ENCODE peak calls at places on chromosomes 6 and 20, in eight cellular contexts. One of them, this sample, is unnamed. For H3K4me1, the result is how much of the 10 kb centered on the place peaks cover.

GRCh38 chr20:3707508-3707899 is 4.9 kb downstream of the SIGLEC1 start:
- DNase-seq in lower lobe of right lung: no peak
- DNase-seq in left ventricle myocardium inferior: no peak
- DNase-seq in colonic mucosa: no peak
- DNase-seq in Panc1: no peak
- DNase-seq in CD8-positive, alpha-beta T cell: no peak
- DNase-seq in endodermal cell: no peak
- DNase-seq in effector memory CD4-positive, alpha-beta T cell: no peak
- DNase-seq in this sample: peak

GRCh38 chr6:170266061-170266825 is 24.6 kb downstream of the DLL1 start:
- DNase-seq in lower lobe of right lung: peak
- DNase-seq in left ventricle myocardium inferior: no peak
- DNase-seq in colonic mucosa: peak
- DNase-seq in Panc1: no peak
- DNase-seq in CD8-positive, alpha-beta T cell: no peak
- DNase-seq in endodermal cell: no peak
- DNase-seq in effector memory CD4-positive, alpha-beta T cell: no peak
- DNase-seq in this sample: peak

GRCh38 chr6:125114248-125114858 is 39.2 kb upstream of the TPD52L1 start:
- DNase-seq in lower lobe of right lung: no peak
- DNase-seq in left ventricle myocardium inferior: no peak
- DNase-seq in colonic mucosa: peak
- DNase-seq in Panc1: no peak
- DNase-seq in CD8-positive, alpha-beta T cell: no peak
- DNase-seq in endodermal cell: no peak
- DNase-seq in effector memory CD4-positive, alpha-beta T cell: no peak
- DNase-seq in this sample: no peak

GRCh38 chr20:4320284-4320683 is 304.9 kb upstream of the RNF24 start:
- DNase-seq in lower lobe of right lung: peak
- DNase-seq in left ventricle myocardium inferior: no peak
- DNase-seq in colonic mucosa: no peak
- DNase-seq in Panc1: no peak
- DNase-seq in CD8-positive, alpha-beta T cell: no peak
- DNase-seq in endodermal cell: no peak
- DNase-seq in effector memory CD4-positive, alpha-beta T cell: no peak
- DNase-seq in this sample: no peak

GRCh38 chr20:62320581-62321354 is 18.0 kb downstream of the ADRM1 start:
- DNase-seq in lower lobe of right lung: no peak
- DNase-seq in left ventricle myocardium inferior: no peak
- DNase-seq in colonic mucosa: peak
- DNase-seq in Panc1: no peak
- DNase-seq in CD8-positive, alpha-beta T cell: no peak
- DNase-seq in endodermal cell: peak
- DNase-seq in effector memory CD4-positive, alpha-beta T cell: no peak
- DNase-seq in this sample: no peak

GRCh38 chr6:133286765-133287164 is 45.6 kb downstream of the EYA4 start:
- DNase-seq in lower lobe of right lung: no peak
- DNase-seq in left ventricle myocardium inferior: no peak
- DNase-seq in colonic mucosa: no peak
- DNase-seq in Panc1: no peak
- DNase-seq in CD8-positive, alpha-beta T cell: no peak
- DNase-seq in endodermal cell: no peak
- DNase-seq in effector memory CD4-positive, alpha-beta T cell: no peak
- DNase-seq in this sample: no peak

GRCh38 chr6:14130431-14131075 is 13.0 kb downstream of the CD83 start:
- DNase-seq in lower lobe of right lung: no peak
- DNase-seq in left ventricle myocardium inferior: no peak
- DNase-seq in colonic mucosa: no peak
- DNase-seq in Panc1: no peak
- DNase-seq in CD8-positive, alpha-beta T cell: no peak
- DNase-seq in endodermal cell: no peak
- DNase-seq in effector memory CD4-positive, alpha-beta T cell: no peak
- DNase-seq in this sample: no peak

GRCh38 chr6:88455317-88455716 is 289.2 kb upstream of the CNR1 start:
- DNase-seq in lower lobe of right lung: no peak
- DNase-seq in left ventricle myocardium inferior: peak
- DNase-seq in colonic mucosa: no peak
- DNase-seq in Panc1: no peak
- DNase-seq in CD8-positive, alpha-beta T cell: no peak
- DNase-seq in endodermal cell: no peak
- DNase-seq in effector memory CD4-positive, alpha-beta T cell: no peak
- DNase-seq in this sample: no peak

GRCh38 chr6:113742342-113742741 is 114.8 kb upstream of the MARCKS start:
- DNase-seq in lower lobe of right lung: no peak
- DNase-seq in left ventricle myocardium inferior: no peak
- DNase-seq in colonic mucosa: no peak
- DNase-seq in Panc1: no peak
- DNase-seq in CD8-positive, alpha-beta T cell: no peak
- DNase-seq in endodermal cell: no peak
- DNase-seq in effector memory CD4-positive, alpha-beta T cell: no peak
- DNase-seq in this sample: no peak

GRCh38 chr6:9399916-9400315 is 964.6 kb upstream of the SLC35B3 start:
- DNase-seq in lower lobe of right lung: no peak
- DNase-seq in left ventricle myocardium inferior: no peak
- DNase-seq in colonic mucosa: no peak
- DNase-seq in Panc1: peak
- DNase-seq in CD8-positive, alpha-beta T cell: no peak
- DNase-seq in endodermal cell: no peak
- DNase-seq in effector memory CD4-positive, alpha-beta T cell: no peak
- DNase-seq in this sample: no peak

GRCh38 chr6:42751055-42751454 is 5.2 kb upstream of the TBCC start:
- DNase-seq in lower lobe of right lung: no peak
- DNase-seq in left ventricle myocardium inferior: no peak
- DNase-seq in colonic mucosa: no peak
- DNase-seq in Panc1: no peak
- DNase-seq in CD8-positive, alpha-beta T cell: no peak
- DNase-seq in endodermal cell: no peak
- DNase-seq in effector memory CD4-positive, alpha-beta T cell: no peak
- DNase-seq in this sample: no peak

GRCh38 chr6:127582777-127583462 is 5.9 kb downstream of the C6orf58 start:
- DNase-seq in lower lobe of right lung: no peak
- DNase-seq in left ventricle myocardium inferior: no peak
- DNase-seq in colonic mucosa: no peak
- DNase-seq in Panc1: peak
- DNase-seq in CD8-positive, alpha-beta T cell: no peak
- DNase-seq in endodermal cell: no peak
- DNase-seq in effector memory CD4-positive, alpha-beta T cell: no peak
- DNase-seq in this sample: no peak

GRCh38 chr6:57177545-57178225 is 5.6 kb downstream of the BAG2 start:
- DNase-seq in lower lobe of right lung: no peak
- DNase-seq in left ventricle myocardium inferior: peak
- DNase-seq in colonic mucosa: peak
- DNase-seq in Panc1: no peak
- DNase-seq in CD8-positive, alpha-beta T cell: no peak
- DNase-seq in endodermal cell: no peak
- DNase-seq in effector memory CD4-positive, alpha-beta T cell: no peak
- DNase-seq in this sample: no peak

GRCh38 chr6:147782302-147782701 is 273.8 kb downstream of the SAMD5 start:
- DNase-seq in lower lobe of right lung: no peak
- DNase-seq in left ventricle myocardium inferior: no peak
- DNase-seq in colonic mucosa: no peak
- DNase-seq in Panc1: no peak
- DNase-seq in CD8-positive, alpha-beta T cell: no peak
- DNase-seq in endodermal cell: peak
- DNase-seq in effector memory CD4-positive, alpha-beta T cell: no peak
- DNase-seq in this sample: no peak

GRCh38 chr6:96302991-96303390 is 218.6 kb upstream of the UFL1 start:
- DNase-seq in lower lobe of right lung: no peak
- DNase-seq in left ventricle myocardium inferior: no peak
- DNase-seq in colonic mucosa: no peak
- DNase-seq in Panc1: no peak
- DNase-seq in CD8-positive, alpha-beta T cell: no peak
- DNase-seq in endodermal cell: no peak
- DNase-seq in effector memory CD4-positive, alpha-beta T cell: no peak
- DNase-seq in this sample: no peak

GRCh38 chr6:69366831-69367230 is 430.0 kb downstream of the LMBRD1 start:
- DNase-seq in lower lobe of right lung: no peak
- DNase-seq in left ventricle myocardium inferior: no peak
- DNase-seq in colonic mucosa: no peak
- DNase-seq in Panc1: no peak
- DNase-seq in CD8-positive, alpha-beta T cell: no peak
- DNase-seq in endodermal cell: no peak
- DNase-seq in effector memory CD4-positive, alpha-beta T cell: no peak
- DNase-seq in this sample: no peak

GRCh38 chr6:122248001-122248669 is 151.3 kb upstream of the HSF2 start:
- DNase-seq in lower lobe of right lung: no peak
- DNase-seq in left ventricle myocardium inferior: no peak
- DNase-seq in colonic mucosa: no peak
- DNase-seq in Panc1: no peak
- DNase-seq in CD8-positive, alpha-beta T cell: no peak
- DNase-seq in endodermal cell: no peak
- DNase-seq in effector memory CD4-positive, alpha-beta T cell: no peak
- DNase-seq in this sample: peak

GRCh38 chr20:47318027-47318595 is 38.4 kb downstream of the ZMYND8 start:
- DNase-seq in lower lobe of right lung: peak
- DNase-seq in left ventricle myocardium inferior: no peak
- DNase-seq in colonic mucosa: peak
- DNase-seq in Panc1: no peak
- DNase-seq in CD8-positive, alpha-beta T cell: no peak
- DNase-seq in endodermal cell: peak
- DNase-seq in effector memory CD4-positive, alpha-beta T cell: no peak
- DNase-seq in this sample: no peak

GRCh38 chr6:29680904-29681303 is at the start of gene ZFP57:
- DNase-seq in lower lobe of right lung: no peak
- DNase-seq in left ventricle myocardium inferior: no peak
- DNase-seq in colonic mucosa: no peak
- DNase-seq in Panc1: no peak
- DNase-seq in CD8-positive, alpha-beta T cell: no peak
- DNase-seq in endodermal cell: no peak
- DNase-seq in effector memory CD4-positive, alpha-beta T cell: no peak
- DNase-seq in this sample: no peak

DNA sequence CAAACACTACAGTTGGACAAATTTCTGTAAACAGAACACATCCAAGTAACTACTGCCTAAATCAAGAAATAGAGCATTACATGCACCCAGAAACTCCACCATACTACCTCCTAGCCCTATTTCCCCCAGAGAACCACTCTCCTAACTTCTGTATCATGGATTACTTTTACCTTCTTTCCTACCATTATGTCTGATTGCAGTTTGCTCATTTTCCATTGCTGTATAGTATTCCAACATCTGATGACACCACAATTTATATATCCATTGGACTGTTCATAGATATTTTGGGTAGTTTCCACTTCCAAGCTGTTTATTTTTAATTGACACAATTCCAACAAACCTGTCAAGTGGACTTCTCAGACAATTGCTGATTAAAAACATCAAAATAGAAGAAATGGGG is 271.1 kb downstream of the CDC5L start:
- DNase-seq in lower lobe of right lung: no peak
- DNase-seq in left ventricle myocardium inferior: no peak
- DNase-seq in colonic mucosa: no peak
- DNase-seq in Panc1: no peak
- DNase-seq in CD8-positive, alpha-beta T cell: no peak
- DNase-seq in endodermal cell: no peak
- DNase-seq in effector memory CD4-positive, alpha-beta T cell: no peak
- DNase-seq in this sample: no peak
- H3K4me1 ChIP-seq in lower lobe of right lung: under half
- H3K4me1 ChIP-seq in left ventricle myocardium inferior: under half
- H3K4me1 ChIP-seq in colonic mucosa: under half
- H3K4me1 ChIP-seq in Panc1: under half
- H3K4me1 ChIP-seq in CD8-positive, alpha-beta T cell: under half
- H3K4me1 ChIP-seq in endodermal cell: under half
- H3K4me1 ChIP-seq in effector memory CD4-positive, alpha-beta T cell: under half
- H3K4me1 ChIP-seq in this sample: under half

GRCh38 chr6:100923481-100923880 is 42.4 kb upstream of the ASCC3 start:
- DNase-seq in lower lobe of right lung: no peak
- DNase-seq in left ventricle myocardium inferior: no peak
- DNase-seq in colonic mucosa: no peak
- DNase-seq in Panc1: no peak
- DNase-seq in CD8-positive, alpha-beta T cell: no peak
- DNase-seq in endodermal cell: no peak
- DNase-seq in effector memory CD4-positive, alpha-beta T cell: no peak
- DNase-seq in this sample: no peak

GRCh38 chr6:100913400-100914276 is 32.5 kb upstream of the ASCC3 start:
- DNase-seq in lower lobe of right lung: peak
- DNase-seq in left ventricle myocardium inferior: no peak
- DNase-seq in colonic mucosa: no peak
- DNase-seq in Panc1: no peak
- DNase-seq in CD8-positive, alpha-beta T cell: no peak
- DNase-seq in endodermal cell: peak
- DNase-seq in effector memory CD4-positive, alpha-beta T cell: no peak
- DNase-seq in this sample: no peak

GRCh38 chr6:100920028-100920427 is 38.9 kb upstream of the ASCC3 start:
- DNase-seq in lower lobe of right lung: no peak
- DNase-seq in left ventricle myocardium inferior: no peak
- DNase-seq in colonic mucosa: no peak
- DNase-seq in Panc1: no peak
- DNase-seq in CD8-positive, alpha-beta T cell: no peak
- DNase-seq in endodermal cell: no peak
- DNase-seq in effector memory CD4-positive, alpha-beta T cell: no peak
- DNase-seq in this sample: no peak

GRCh38 chr6:100915876-100916275 is 34.7 kb upstream of the ASCC3 start:
- DNase-seq in lower lobe of right lung: no peak
- DNase-seq in left ventricle myocardium inferior: no peak
- DNase-seq in colonic mucosa: no peak
- DNase-seq in Panc1: no peak
- DNase-seq in CD8-positive, alpha-beta T cell: no peak
- DNase-seq in endodermal cell: no peak
- DNase-seq in effector memory CD4-positive, alpha-beta T cell: no peak
- DNase-seq in this sample: no peak

GRCh38 chr6:100918152-100918551 is 37.0 kb upstream of the ASCC3 start:
- DNase-seq in lower lobe of right lung: no peak
- DNase-seq in left ventricle myocardium inferior: no peak
- DNase-seq in colonic mucosa: no peak
- DNase-seq in Panc1: no peak
- DNase-seq in CD8-positive, alpha-beta T cell: no peak
- DNase-seq in endodermal cell: no peak
- DNase-seq in effector memory CD4-positive, alpha-beta T cell: no peak
- DNase-seq in this sample: no peak
- H3K27ac ChIP-seq in lower lobe of right lung: no peak
- H3K27ac ChIP-seq in left ventricle myocardium inferior: no peak
- H3K27ac ChIP-seq in colonic mucosa: no peak
- H3K27ac ChIP-seq in Panc1: peak
- H3K27ac ChIP-seq in CD8-positive, alpha-beta T cell: no peak
- H3K27ac ChIP-seq in endodermal cell: no peak
- H3K27ac ChIP-seq in effector memory CD4-positive, alpha-beta T cell: no peak
- H3K27ac ChIP-seq in this sample: no peak

GRCh38 chr6:167829513-167829912 is 2.8 kb downstream of the AFDN start:
- DNase-seq in lower lobe of right lung: no peak
- DNase-seq in left ventricle myocardium inferior: no peak
- DNase-seq in colonic mucosa: no peak
- DNase-seq in Panc1: no peak
- DNase-seq in CD8-positive, alpha-beta T cell: no peak
- DNase-seq in endodermal cell: no peak
- DNase-seq in effector memory CD4-positive, alpha-beta T cell: no peak
- DNase-seq in this sample: no peak
- H3K4me3 ChIP-seq in lower lobe of right lung: no peak
- H3K4me3 ChIP-seq in left ventricle myocardium inferior: no peak
- H3K4me3 ChIP-seq in colonic mucosa: no peak
- H3K4me3 ChIP-seq in Panc1: no peak
- H3K4me3 ChIP-seq in CD8-positive, alpha-beta T cell: no peak
- H3K4me3 ChIP-seq in endodermal cell: peak
- H3K4me3 ChIP-seq in effector memory CD4-positive, alpha-beta T cell: no peak
- H3K4me3 ChIP-seq in this sample: no peak

DNA sequence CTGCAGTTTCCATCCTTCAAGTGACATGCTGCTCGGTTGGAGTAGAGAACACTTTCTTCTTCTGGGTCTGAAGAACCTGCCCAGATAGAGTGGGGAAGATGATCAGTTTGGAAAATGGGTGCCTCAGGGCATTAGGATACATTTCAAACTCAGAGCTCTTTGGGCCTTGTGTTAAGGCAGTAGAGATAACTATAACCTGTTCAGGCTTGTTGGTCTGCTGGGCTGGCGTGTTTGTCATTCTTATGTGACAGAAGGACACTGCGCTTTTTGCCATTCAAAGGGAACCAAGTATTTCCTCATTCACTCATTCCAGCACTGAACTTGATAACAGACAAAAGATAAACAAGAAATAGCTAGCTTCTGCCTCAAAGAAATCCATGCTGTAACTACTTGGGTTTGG is 3.8 kb downstream of the TOMM34 start:
- DNase-seq in lower lobe of right lung: no peak
- DNase-seq in left ventricle myocardium inferior: no peak
- DNase-seq in colonic mucosa: no peak
- DNase-seq in Panc1: no peak
- DNase-seq in CD8-positive, alpha-beta T cell: no peak
- DNase-seq in endodermal cell: no peak
- DNase-seq in effector memory CD4-positive, alpha-beta T cell: no peak
- DNase-seq in this sample: no peak
- H3K4me1 ChIP-seq in lower lobe of right lung: under half
- H3K4me1 ChIP-seq in left ventricle myocardium inferior: under half
- H3K4me1 ChIP-seq in colonic mucosa: under half
- H3K4me1 ChIP-seq in Panc1: under half
- H3K4me1 ChIP-seq in CD8-positive, alpha-beta T cell: under half
- H3K4me1 ChIP-seq in endodermal cell: under half
- H3K4me1 ChIP-seq in effector memory CD4-positive, alpha-beta T cell: under half
- H3K4me1 ChIP-seq in this sample: half or more